ENCODE peak calls at places on chromosomes 3 and 15, in four cellular contexts. A, H, E and T are unnamed samples.

GRCh38 chr3:16883057-16883725 is 1.6 kb upstream of the PLCL2 start:
- DNase-seq in A (no peak), H (no peak), E (no peak), T (no peak)

GRCh38 chr15:42691308-42691707 is 45.6 kb downstream of the CDAN1 start:
- DNase-seq in A (no peak), H (no peak), E (no peak), T (no peak)

GRCh38 chr15:35925634-35926380 is 379.8 kb upstream of the DPH6 start:
- DNase-seq in A (peak; percentile 47), H (peak; percentile 80), E (no peak), T (peak; percentile 81)

GRCh38 chr3:37559461-37559860 is 302.2 kb upstream of the CTDSPL start:
- DNase-seq in A (peak; percentile 17), H (peak; percentile 9), E (no peak), T (no peak)

GRCh38 chr3:51642462-51642861 is 28.6 kb upstream of the TEX264 start:
- DNase-seq in A (peak; percentile 3), H (no peak), E (no peak), T (no peak)

GRCh38 chr3:187743195-187744141 is 1.8 kb downstream of the BCL6 start:
- DNase-seq in A (peak; percentile 46), H (peak; percentile 35), E (peak; percentile 89), T (peak; percentile 32)

GRCh38 chr15:63913786-63914185 is 80.0 kb upstream of the HERC1 start:
- DNase-seq in A (no peak), H (peak; percentile 44), E (no peak), T (peak; percentile 74)

GRCh38 chr3:197736010-197736490 is 654 bp downstream of the RUBCN start:
- DNase-seq in A (no peak), H (peak; percentile 36), E (no peak), T (peak; percentile 38)

GRCh38 chr15:20348900-20349773 is 192.5 kb downstream of the GOLGA6L6 start:
- DNase-seq in A (no peak), H (no peak), E (peak; percentile 59), T (no peak)

GRCh38 chr3:123324880-123325765 is 123.4 kb downstream of the SEC22A start:
- DNase-seq in A (no peak), H (no peak), E (no peak), T (no peak)

GRCh38 chr15:78438595-78439285 is 724 bp downstream of the IREB2 start:
- DNase-seq in A (no peak), H (peak; percentile 11), E (no peak), T (peak; percentile 24)

GRCh38 chr3:170344971-170345370 is 12.5 kb upstream of the SKIL start:
- DNase-seq in A (peak; percentile 54), H (peak; percentile 48), E (no peak), T (peak; percentile 57)

GRCh38 chr3:128549283-128550112 is 56.5 kb upstream of the GATA2 start:
- DNase-seq in A (peak; percentile 76), H (peak; percentile 46), E (peak; percentile 79), T (peak; percentile 75)

GRCh38 chr3:197367081-197367780 is 68.8 kb upstream of the DLG1 start:
- DNase-seq in A (peak; percentile 82), H (peak; percentile 92), E (no peak), T (peak; percentile 94)

GRCh38 chr3:149153402-149153801 is 24.0 kb downstream of the HPS3 start:
- DNase-seq in A (no peak), H (peak; percentile 7), E (no peak), T (peak; percentile 29)

GRCh38 chr15:90889313-90889730 is 5.0 kb downstream of the FES start:
- DNase-seq in A (no peak), H (no peak), E (no peak), T (no peak)

GRCh38 chr15:46956456-46956855 is 760.8 kb upstream of the SEMA6D start:
- DNase-seq in A (no peak), H (no peak), E (no peak), T (no peak)

GRCh38 chr3:194075802-194076460 is 60.0 kb upstream of the HES1 start:
- DNase-seq in A (no peak), H (no peak), E (no peak), T (no peak)

GRCh38 chr3:194078046-194078445 is 57.9 kb upstream of the HES1 start:
- DNase-seq in A (no peak), H (no peak), E (no peak), T (no peak)

GRCh38 chr3:194077602-194078001 is 58.3 kb upstream of the HES1 start:
- DNase-seq in A (no peak), H (no peak), E (no peak), T (no peak)

GRCh38 chr3:194075088-194075615 is 60.8 kb upstream of the HES1 start:
- DNase-seq in A (no peak), H (no peak), E (no peak), T (no peak)

GRCh38 chr3:194076486-194076885 is 59.5 kb upstream of the HES1 start:
- DNase-seq in A (no peak), H (no peak), E (no peak), T (no peak)
- TF ChIP-seq CTCF in A (no peak), H (no peak), E (no peak), T (no peak)

GRCh38 chr3:147392083-147392916 is 14.0 kb downstream of the ZIC4 start:
- DNase-seq in A (no peak), H (no peak), E (peak; percentile 86), T (no peak)

GRCh38 chr3:147390589-147391569 is 15.5 kb downstream of the ZIC4 start:
- DNase-seq in A (no peak), H (no peak), E (no peak), T (no peak)

GRCh38 chr3:147389265-147390175 is 16.8 kb downstream of the ZIC4 start:
- DNase-seq in A (no peak), H (no peak), E (no peak), T (no peak)

GRCh38 chr3:147393261-147393964 is 12.9 kb downstream of the ZIC4 start:
- DNase-seq in A (no peak), H (no peak), E (peak; percentile 76), T (no peak)

GRCh38 chr3:147391726-147392082 is 14.6 kb downstream of the ZIC4 start:
- DNase-seq in A (no peak), H (no peak), E (no peak), T (no peak)
- H3K4me3 ChIP-seq in A (no peak overlapping the region), H (no peak overlapping the region), E (peak overlapping the region; percentile 74), T (no peak overlapping the region)

GRCh38 chr3:157073810-157074209 is 86.1 kb downstream of the CCNL1 start:
- DNase-seq in A (peak; percentile 74), H (peak; percentile 56), E (no peak), T (no peak)
- TF ChIP-seq CTCF in A (no peak), H (no peak), E (no peak), T (no peak)

DNA sequence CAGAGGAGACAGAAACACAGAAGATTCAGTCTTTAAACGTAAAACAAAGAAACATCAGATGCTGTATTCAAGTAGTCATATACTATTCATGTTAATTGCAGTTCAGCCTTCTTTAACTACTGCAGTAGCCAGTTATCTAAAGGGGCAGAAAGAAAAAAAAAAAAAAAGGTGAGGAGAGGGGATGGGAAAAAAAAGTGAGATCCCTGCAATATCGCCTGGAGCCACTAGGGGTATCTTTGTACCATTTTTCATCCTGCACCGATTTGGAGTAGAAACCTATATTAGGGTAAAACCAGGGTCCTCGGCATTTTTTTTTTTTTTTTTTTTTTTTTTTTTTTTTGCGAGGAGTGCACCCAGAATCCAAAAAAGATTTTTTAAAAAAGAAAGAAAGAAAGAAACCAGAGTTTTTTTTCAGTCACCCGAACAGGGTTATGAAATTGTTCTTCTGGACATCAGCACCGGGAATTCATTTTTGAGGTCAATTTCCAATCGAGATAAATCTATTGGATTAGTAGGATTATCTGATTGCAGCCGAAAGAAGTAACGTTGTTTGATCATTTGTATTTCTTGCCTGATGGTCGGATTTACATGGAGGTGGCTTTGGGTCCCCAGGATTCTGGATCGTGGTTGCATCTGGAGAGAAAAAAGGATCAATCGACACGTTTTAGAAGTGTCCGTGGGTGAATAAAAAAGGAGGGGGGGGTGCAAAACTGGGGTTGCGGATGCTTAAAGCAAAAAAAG is 186.7 kb downstream of the NLGN1 start:
- DNase-seq in A (peak; percentile 44), H (no peak), E (no peak), T (peak; percentile 10)
- H3K4me3 ChIP-seq in A (peak overlapping the region; percentile 62), H (no peak overlapping the region), E (peak overlapping the region; percentile 60), T (no peak overlapping the region)

DNA sequence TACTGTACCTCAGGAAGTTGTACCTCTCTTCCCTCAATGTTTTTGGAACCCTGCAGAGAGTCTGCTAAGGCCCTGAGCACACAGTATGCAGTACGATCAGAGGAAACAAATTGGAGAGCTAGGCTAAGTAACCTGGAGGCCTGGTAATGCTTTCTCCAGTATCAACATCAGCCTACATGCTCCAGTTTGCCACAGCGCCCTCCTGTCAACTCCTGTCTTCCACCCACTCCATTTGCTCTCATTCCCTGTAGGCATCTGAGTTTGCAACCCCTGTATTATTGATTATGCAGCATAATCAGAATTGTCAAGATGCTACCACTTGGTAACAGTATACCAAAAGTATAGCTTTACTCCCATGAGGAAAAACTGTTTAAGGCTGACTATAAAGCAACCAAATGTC is 14.4 kb downstream of the POLG start:
- DNase-seq in A (no peak), H (no peak), E (no peak), T (no peak)
- TF ChIP-seq CTCF in A (no peak), H (no peak), E (no peak), T (no peak)

GRCh38 chr3:141412936-141413354 is 44.6 kb downstream of the ZBTB38 start:
- DNase-seq in A (peak; percentile 85), H (peak; percentile 64), E (peak; percentile 97), T (peak; percentile 68)
- H3K4me3 ChIP-seq in A (no peak overlapping the region), H (peak overlapping the region; percentile 37), E (peak overlapping the region; percentile 64), T (no peak overlapping the region)